ENCODE peak calls at places on chromosomes 2 and 18, in eight cellular contexts. F, W, M, Y, O, U, A and V are unnamed samples.

GRCh38 chr2:53987336-53987921 is 16.6 kb upstream of the PSME4 start:
- DNase-seq in F (peak; percentile 47), W (peak; percentile 82), M (peak; percentile 69), Y (no peak), O (no peak), U (no peak), A (peak; percentile 78), V (no peak)

GRCh38 chr2:56313541-56313940 is 129.8 kb downstream of the CCDC85A start:
- DNase-seq in F (no peak), W (no peak), M (no peak), Y (no peak), O (no peak), U (no peak), A (no peak), V (peak; percentile 43)

GRCh38 chr2:228878138-228878537 is 392.9 kb downstream of the PID1 start:
- DNase-seq in F (no peak), W (no peak), M (no peak), Y (no peak), O (no peak), U (no peak), A (no peak), V (no peak)

GRCh38 chr2:28352726-28353125 is 39.9 kb upstream of the FOSL2 start:
- DNase-seq in F (no peak), W (no peak), M (no peak), Y (no peak), O (no peak), U (no peak), A (no peak), V (no peak)

GRCh38 chr2:49914281-49914680 is 760.0 kb upstream of the FSHR start:
- DNase-seq in F (no peak), W (no peak), M (peak; percentile 1), Y (no peak), O (no peak), U (peak; percentile 39), A (no peak), V (no peak)

GRCh38 chr2:222627764-222628163 is 28.1 kb downstream of the FARSB start:
- DNase-seq in F (no peak), W (no peak), M (peak; percentile 58), Y (no peak), O (no peak), U (no peak), A (no peak), V (no peak)

GRCh38 chr2:216292886-216293291 is 79.4 kb downstream of the MARCHF4 start:
- DNase-seq in F (peak; percentile 27), W (no peak), M (no peak), Y (no peak), O (no peak), U (no peak), A (no peak), V (no peak)

GRCh38 chr2:38037325-38037724 is 38.6 kb downstream of the CYP1B1 start:
- DNase-seq in F (no peak), W (no peak), M (peak; percentile 74), Y (no peak), O (no peak), U (no peak), A (no peak), V (no peak)

GRCh38 chr18:55900380-55900779 is 312.4 kb upstream of the TCF4 start:
- DNase-seq in F (no peak), W (peak; percentile 65), M (no peak), Y (no peak), O (no peak), U (no peak), A (peak; percentile 83), V (no peak)

GRCh38 chr2:179336782-179337534 is 72.3 kb upstream of the SESTD1 start:
- DNase-seq in F (no peak), W (peak; percentile 7), M (peak; percentile 74), Y (peak; percentile 65), O (no peak), U (no peak), A (peak; percentile 64), V (no peak)

GRCh38 chr2:190468814-190469569 is 60.8 kb downstream of the MFSD6 start:
- DNase-seq in F (peak; percentile 97), W (peak; percentile 99), M (peak; percentile 97), Y (peak; percentile 99), O (no peak), U (peak; percentile 77), A (peak; percentile 99), V (no peak)

GRCh38 chr18:42141439-42141838 is 186.4 kb downstream of the PIK3C3 start:
- DNase-seq in F (no peak), W (peak; percentile 2), M (peak; percentile 2), Y (no peak), O (no peak), U (no peak), A (peak; percentile 12), V (no peak)

GRCh38 chr2:139469985-139470384 is 689.8 kb upstream of the NXPH2 start:
- DNase-seq in F (no peak), W (no peak), M (no peak), Y (no peak), O (no peak), U (no peak), A (no peak), V (no peak)

GRCh38 chr2:62054916-62055315 is 141.0 kb upstream of the B3GNT2 start:
- DNase-seq in F (no peak), W (no peak), M (no peak), Y (no peak), O (no peak), U (no peak), A (no peak), V (no peak)

GRCh38 chr2:141498561-141498960 is 632.3 kb downstream of the LRP1B start:
- DNase-seq in F (no peak), W (peak; percentile 55), M (no peak), Y (no peak), O (no peak), U (no peak), A (peak; percentile 53), V (no peak)

GRCh38 chr2:31322376-31322775 is 88.4 kb downstream of the EHD3 start:
- DNase-seq in F (no peak), W (peak; percentile 68), M (peak; percentile 22), Y (no peak), O (no peak), U (no peak), A (peak; percentile 59), V (no peak)

GRCh38 chr2:96511851-96512250 is 6.7 kb upstream of the NEURL3 start:
- DNase-seq in F (no peak), W (no peak), M (no peak), Y (no peak), O (no peak), U (no peak), A (no peak), V (no peak)

GRCh38 chr2:26011990-26012856 is 21.7 kb upstream of the RAB10 start:
- DNase-seq in F (peak; percentile 53), W (peak; percentile 81), M (peak; percentile 36), Y (no peak), O (no peak), U (no peak), A (peak; percentile 54), V (peak; percentile 91)

GRCh38 chr2:204479557-204479956 is 65.7 kb upstream of the PARD3B start:
- DNase-seq in F (peak; percentile 59), W (peak; percentile 84), M (peak; percentile 22), Y (no peak), O (no peak), U (no peak), A (peak; percentile 53), V (no peak)

GRCh38 chr2:120105360-120105759 is 92.5 kb downstream of the EPB41L5 start:
- DNase-seq in F (no peak), W (peak; percentile 13), M (no peak), Y (no peak), O (no peak), U (no peak), A (peak; percentile 5), V (no peak)

GRCh38 chr2:17540813-17541513 is 467 bp downstream of the VSNL1 start:
- DNase-seq in F (no peak), W (no peak), M (peak; percentile 5), Y (no peak), O (no peak), U (no peak), A (no peak), V (no peak)

GRCh38 chr18:74745658-74746403 is 148.2 kb downstream of the ZNF407 start:
- DNase-seq in F (peak; percentile 52), W (peak; percentile 86), M (peak; percentile 68), Y (peak; percentile 20), O (no peak), U (no peak), A (peak; percentile 68), V (no peak)

GRCh38 chr18:64017870-64018269 is 48.0 kb downstream of the SERPINB8 start:
- DNase-seq in F (peak; percentile 45), W (peak; percentile 13), M (peak; percentile 40), Y (peak; percentile 10), O (no peak), U (peak; percentile 26), A (peak; percentile 61), V (no peak)

GRCh38 chr18:53018791-53019190 is 678.8 kb downstream of the DCC start:
- DNase-seq in F (no peak), W (no peak), M (no peak), Y (no peak), O (no peak), U (no peak), A (peak; percentile 2), V (no peak)

GRCh38 chr18:22293417-22293816 is 124.0 kb downstream of the GATA6 start:
- DNase-seq in F (no peak), W (no peak), M (peak; percentile 31), Y (no peak), O (no peak), U (no peak), A (peak; percentile 13), V (no peak)

GRCh38 chr2:23241106-23241505 is 143.9 kb upstream of the KLHL29 start:
- DNase-seq in F (no peak), W (no peak), M (no peak), Y (peak; percentile 76), O (no peak), U (no peak), A (no peak), V (no peak)

GRCh38 chr2:38750793-38751042 is 443 bp downstream of the SRSF7 start:
- DNase-seq in F (peak; percentile 65), W (no peak), M (no peak), Y (no peak), O (peak; percentile 70), U (peak; percentile 70), A (peak; percentile 30), V (peak; percentile 70)

GRCh38 chr2:238235856-238236255 is 4.0 kb downstream of the HES6 start:
- DNase-seq in F (no peak), W (no peak), M (no peak), Y (no peak), O (no peak), U (no peak), A (no peak), V (no peak)